ENCODE peak calls at places on chromosomes 12 and 14, in four cellular contexts. N is SK-N-SH, O is A549, A is GM12878. F is an unnamed sample.

GRCh38 chr12:43586646-43587245 is 34.7 kb upstream of the ADAMTS20 start:
- DNase-seq in O (no peak), A (no peak), N (no peak), F (no peak)

GRCh38 chr12:118073768-118074167 is 12.8 kb upstream of the WSB2 start:
- DNase-seq in A (no peak), N (no peak), O (no peak), F (no peak)

GRCh38 chr12:116604151-116604550 is 45.0 kb downstream of the MAP1LC3B2 start:
- DNase-seq in A (no peak), N (no peak), O (no peak), F (no peak)

GRCh38 chr12:104578453-104578852 is 121.7 kb downstream of the CHST11 start:
- DNase-seq in O (peak; percentile 55), N (no peak), A (no peak), F (peak; percentile 84)

GRCh38 chr12:1767407-1768090 is 52.8 kb upstream of the LRTM2 start:
- DNase-seq in A (no peak), O (no peak), N (no peak), F (no peak)

GRCh38 chr12:104457746-104458644 is 1.2 kb downstream of the CHST11 start:
- DNase-seq in O (peak; percentile 55), N (peak; percentile 79), A (no peak), F (no peak)

GRCh38 chr14:99217556-99217955 is 54.4 kb downstream of the BCL11B start:
- DNase-seq in O (no peak), N (no peak), A (no peak), F (no peak)

GRCh38 chr12:116381744-116382455 is 104.4 kb upstream of the MED13L start:
- DNase-seq in A (no peak), O (peak; percentile 87), N (no peak), F (peak; percentile 98)

GRCh38 chr12:71685961-71686657 is at the start of gene TMEM19:
- DNase-seq in O (peak; percentile 85), A (peak; percentile 65), N (peak; percentile 91), F (peak; percentile 86)

DNA sequence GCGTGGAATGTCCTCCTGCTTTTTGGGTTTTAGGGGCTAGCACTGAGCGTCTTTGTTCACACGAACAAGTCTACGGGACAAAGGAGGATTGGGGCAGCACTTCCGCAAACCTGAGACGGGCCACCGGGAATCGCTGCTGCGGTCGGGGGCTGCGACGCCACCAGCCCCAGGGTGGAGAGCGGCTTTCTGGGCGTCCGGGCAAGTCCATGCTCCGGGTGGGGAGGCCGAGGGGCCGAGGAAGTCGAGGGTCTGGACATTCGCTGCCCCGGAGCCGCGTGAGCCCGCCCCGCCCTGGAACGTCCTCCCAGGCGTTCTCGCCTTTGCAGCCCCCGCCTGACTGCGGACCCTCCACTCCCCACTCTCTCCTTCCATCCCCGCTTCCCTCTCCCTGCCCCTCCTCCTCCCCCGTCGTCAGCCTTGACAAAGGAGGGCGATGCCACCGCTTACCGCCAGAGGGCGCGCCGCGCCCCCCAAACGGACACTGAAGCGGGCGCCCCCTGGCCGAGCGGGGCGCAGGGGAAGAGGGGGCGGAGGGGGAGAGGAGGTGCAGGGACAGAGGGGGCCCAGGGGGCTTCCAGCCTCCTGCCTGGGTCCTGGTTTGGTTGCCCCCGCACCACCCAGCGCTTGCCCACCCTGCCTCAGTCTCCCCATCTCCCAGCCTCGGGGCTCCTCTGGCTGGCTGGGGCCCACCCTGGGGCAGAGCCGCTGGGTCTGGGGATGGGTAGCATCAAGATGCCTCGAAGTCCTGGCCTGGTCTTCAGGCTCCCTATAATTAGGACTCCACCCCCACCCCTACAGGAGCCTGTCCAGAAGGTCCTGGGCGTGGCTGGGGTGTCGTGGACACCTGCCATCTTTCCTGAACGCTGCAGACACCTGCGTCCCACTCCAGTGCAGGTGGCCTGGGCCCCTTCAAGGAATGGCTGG is 39.1 kb upstream of the INF2 start:
- DNase-seq in O (peak; percentile 82), N (peak; percentile 98), A (no peak), F (peak; percentile 31)
- TF ChIP-seq RCOR1 in O (no peak), N (no peak), A (no peak), F (no peak)

GRCh38 chr12:128387811-128388422 is 120.9 kb downstream of the TMEM132C start:
- DNase-seq in N (peak; percentile 69), O (peak; percentile 30), A (no peak), F (no peak)
- TF ChIP-seq RCOR1 in N (no peak), O (no peak), A (no peak), F (no peak)

GRCh38 chr14:103748539-103748867 is 32.9 kb downstream of the ZFYVE21 start:
- DNase-seq in O (no peak), A (no peak), N (no peak), F (no peak)
- TF ChIP-seq RCOR1 in O (no peak), A (no peak), N (no peak), F (no peak)

GRCh38 chr12:14773685-14774073 is 29.6 kb downstream of the WBP11 start:
- DNase-seq in O (peak; percentile 31), A (peak; percentile 48), N (peak; percentile 7), F (no peak)

GRCh38 chr12:14774074-14774943 is 29.0 kb downstream of the WBP11 start:
- DNase-seq in O (peak; percentile 97), N (peak; percentile 87), A (peak; percentile 66), F (peak; percentile 94)

GRCh38 chr12:14776236-14776959 is 26.9 kb downstream of the WBP11 start:
- DNase-seq in O (no peak), A (no peak), N (peak; percentile 8), F (peak; percentile 29)

GRCh38 chr12:14775652-14776020 is 27.6 kb downstream of the WBP11 start:
- DNase-seq in N (no peak), O (no peak), A (no peak), F (peak; percentile 73)

DNA sequence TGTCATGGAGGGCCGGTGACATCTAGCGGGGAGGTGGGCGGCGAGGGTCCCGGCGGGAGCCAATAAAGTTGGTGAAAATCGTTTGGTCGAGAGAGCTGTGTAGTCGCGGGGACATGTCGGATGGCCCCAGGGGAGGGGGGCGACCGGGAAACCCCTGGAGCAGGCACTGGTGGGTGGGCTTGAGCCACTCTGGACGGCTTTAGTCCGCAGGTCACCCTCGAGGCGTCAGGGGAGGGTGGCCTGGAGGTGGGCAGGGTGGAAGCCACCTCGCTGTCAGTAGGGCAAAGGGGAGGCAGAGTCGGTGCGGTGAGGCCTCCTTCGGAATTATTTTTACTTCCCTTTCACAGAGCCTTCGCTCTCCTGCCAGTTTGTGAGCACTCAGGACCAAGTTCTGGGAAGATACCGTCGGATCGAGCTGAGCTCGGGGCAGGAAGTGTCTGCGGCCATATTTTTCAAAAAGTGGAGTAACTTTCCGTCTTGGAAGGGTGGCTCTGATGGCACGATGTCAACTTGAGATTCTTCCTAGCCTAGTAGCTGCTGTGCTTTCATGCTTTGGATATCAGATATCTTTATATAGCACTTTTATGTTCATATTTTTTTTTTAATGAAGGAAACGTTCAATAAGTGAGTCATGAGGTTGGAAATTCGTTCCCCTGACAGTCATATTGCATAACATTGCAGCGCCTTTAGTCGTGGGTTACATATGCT is 28.2 kb downstream of the WBP11 start:
- DNase-seq in N (peak; percentile 49), A (no peak), O (peak; percentile 33), F (peak; percentile 65)
- TF ChIP-seq RCOR1 in N (no peak), A (no peak), O (no peak), F (no peak)

GRCh38 chr14:66624319-66624937 is 116.5 kb downstream of the GPHN start:
- DNase-seq in A (peak; percentile 21), N (peak; percentile 60), O (peak; percentile 35), F (peak; percentile 69)

GRCh38 chr14:66623838-66624237 is 115.9 kb downstream of the GPHN start:
- DNase-seq in N (no peak), A (no peak), O (no peak), F (no peak)

DNA sequence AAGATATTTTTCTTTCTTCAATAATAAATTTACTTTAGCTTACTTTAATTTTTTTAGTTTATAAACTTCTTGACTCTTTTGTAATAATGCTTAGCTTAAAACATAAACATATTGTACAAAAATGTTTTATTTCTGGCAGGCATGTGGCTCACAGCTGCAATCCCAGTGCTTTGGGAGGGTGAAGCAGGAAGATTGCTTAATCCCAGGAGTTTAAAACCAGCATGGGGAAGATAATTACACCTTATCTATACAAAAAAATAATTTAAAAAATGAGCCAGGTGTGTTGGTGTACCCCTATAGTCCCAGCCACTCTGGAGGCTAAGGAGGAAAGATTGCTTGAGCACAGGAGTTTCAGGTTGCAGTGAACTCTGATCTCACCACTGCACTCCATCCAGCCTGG is 120.7 kb downstream of the GPHN start:
- DNase-seq in O (no peak), A (no peak), N (no peak), F (peak; percentile 37)
- TF ChIP-seq RCOR1 in O (no peak), A (no peak), N (no peak), F (no peak)

DNA sequence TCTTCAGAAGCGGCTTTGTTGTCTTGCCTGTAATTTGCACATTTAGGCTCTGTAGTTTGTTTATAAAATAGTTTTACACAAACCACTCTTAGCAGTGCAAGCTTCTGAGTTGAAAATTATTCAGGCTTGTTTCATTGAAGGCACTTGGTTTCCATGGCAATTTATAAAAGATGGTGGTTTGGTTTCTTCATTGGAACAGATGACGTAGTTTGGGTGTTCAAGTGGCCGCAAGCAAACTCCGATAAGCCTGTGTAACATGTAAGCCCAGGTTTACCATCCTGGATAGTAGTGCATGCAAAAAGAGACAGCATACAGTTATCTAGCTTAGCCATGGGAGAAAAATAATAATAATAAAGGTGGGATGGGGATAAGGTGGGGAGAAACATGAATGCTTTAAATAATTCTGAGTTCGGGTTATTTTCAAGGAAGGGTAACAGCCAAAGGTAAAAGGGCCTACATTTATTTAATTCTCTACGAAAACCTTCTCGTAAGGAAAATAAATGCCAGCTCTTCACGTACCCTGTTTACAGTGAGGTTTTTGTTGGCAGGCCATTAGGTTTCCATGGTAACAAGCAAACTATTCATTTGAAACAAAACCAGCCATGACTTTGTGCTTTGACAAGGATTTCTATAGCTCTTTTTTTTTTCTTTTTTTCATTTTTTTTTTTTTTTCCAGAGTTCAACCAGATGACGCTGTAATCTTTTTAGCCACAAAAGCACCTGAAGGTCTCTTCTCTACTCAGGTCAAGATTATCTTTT is 189.6 kb upstream of the RPL10L start:
- DNase-seq in N (no peak), O (no peak), A (no peak), F (no peak)
- TF ChIP-seq RCOR1 in N (no peak), O (no peak), A (no peak), F (no peak)

GRCh38 chr14:77315115-77315944 is 5.4 kb downstream of the POMT2 start:
- DNase-seq in O (no peak), N (no peak), A (no peak), F (no peak)

GRCh38 chr14:77313374-77313773 is 7.3 kb downstream of the POMT2 start:
- DNase-seq in A (no peak), N (no peak), O (no peak), F (no peak)

GRCh38 chr14:77314539-77314938 is 6.1 kb downstream of the POMT2 start:
- DNase-seq in N (no peak), A (no peak), O (no peak), F (no peak)

GRCh38 chr14:77311217-77311616 is 9.5 kb downstream of the POMT2 start:
- DNase-seq in O (no peak), N (no peak), A (no peak), F (no peak)

GRCh38 chr14:77314043-77314442 is 6.6 kb downstream of the POMT2 start:
- DNase-seq in O (no peak), A (no peak), N (no peak), F (peak; percentile 89)
- TF ChIP-seq RCOR1 in O (no peak), A (no peak), N (no peak), F (no peak)

GRCh38 chr14:59301354-59301753 is 112.9 kb downstream of the DAAM1 start:
- DNase-seq in O (no peak), A (peak; percentile 53), N (no peak), F (no peak)
- TF ChIP-seq RCOR1 in O (no peak), A (no peak), N (no peak), F (no peak)

F was measured in IMR-90.